ENCODE peak calls at places on chromosomes 3 and 15, in four cellular contexts. F, C, H and Z are unnamed samples.

GRCh38 chr15:74950078-74951000 is 6.2 kb downstream of the RPP25 start:
- DNase-seq in C (peak), H (peak), F (peak), Z (no peak)

GRCh38 chr3:177827517-177828249 is 630.4 kb upstream of the TBL1XR1 start:
- DNase-seq in F (peak), H (peak), C (no peak), Z (peak)

GRCh38 chr3:112847692-112848091 is 1.0 kb upstream of the CD200R1L start:
- DNase-seq in C (peak), H (no peak), F (no peak), Z (no peak)

GRCh38 chr3:45558431-45558830 is 36.1 kb upstream of the LIMD1 start:
- DNase-seq in H (no peak), F (no peak), C (no peak), Z (no peak)

GRCh38 chr3:161042023-161042501 is 63.1 kb downstream of the B3GALNT1 start:
- DNase-seq in C (peak), F (no peak), H (no peak), Z (peak)

GRCh38 chr3:30908466-30909037 is 14.1 kb upstream of the GADL1 start:
- DNase-seq in H (no peak), C (no peak), F (no peak), Z (no peak)

GRCh38 chr3:131608741-131609140 is 106.0 kb upstream of the MRPL3 start:
- DNase-seq in H (no peak), C (no peak), F (no peak), Z (no peak)

GRCh38 chr15:57375827-57376694 is at the start of gene CGNL1:
- DNase-seq in H (no peak), F (no peak), C (no peak), Z (no peak)

GRCh38 chr3:17639765-17640164 is 102.7 kb downstream of the TBC1D5 start:
- DNase-seq in H (peak), F (peak), C (no peak), Z (no peak)

GRCh38 chr15:67746022-67746421 is 79.3 kb upstream of the SKOR1 start:
- DNase-seq in F (no peak), C (no peak), H (peak), Z (no peak)

GRCh38 chr3:111618945-111619344 is 23.8 kb upstream of the ZBED2 start:
- DNase-seq in H (no peak), F (no peak), C (no peak), Z (no peak)

GRCh38 chr15:51924146-51925068 is 47.2 kb downstream of the LEO1 start:
- DNase-seq in C (no peak), F (no peak), H (no peak), Z (no peak)

GRCh38 chr3:94787734-94788133 is 724.9 kb downstream of the NSUN3 start:
- DNase-seq in F (no peak), C (no peak), H (no peak), Z (no peak)

GRCh38 chr15:95307115-95307514 is 1023.4 kb upstream of the NR2F2 start:
- DNase-seq in C (no peak), F (no peak), H (no peak), Z (no peak)

GRCh38 chr15:90046846-90047481 is 45.8 kb downstream of the ZNF710 start:
- DNase-seq in C (peak), H (peak), F (no peak), Z (no peak)

GRCh38 chr3:172511783-172512357 is 11.4 kb downstream of the TNFSF10 start:
- DNase-seq in F (no peak), C (peak), H (no peak), Z (no peak)

GRCh38 chr3:150146891-150147761 is 176.4 kb upstream of the PFN2 start:
- DNase-seq in F (peak), H (peak), C (peak), Z (peak)

GRCh38 chr15:33310481-33311311 is at the start of gene RYR3:
- DNase-seq in H (peak), F (no peak), C (no peak), Z (no peak)

GRCh38 chr3:105686324-105686897 is 182.4 kb downstream of the CBLB start:
- DNase-seq in F (peak), H (peak), C (peak), Z (peak)

GRCh38 chr3:149879872-149880271 is 66.9 kb downstream of the RNF13 start:
- DNase-seq in F (peak), C (peak), H (peak), Z (peak)

GRCh38 chr3:195892355-195893120 is 15.8 kb downstream of the TNK2 start:
- DNase-seq in F (no peak), C (no peak), H (no peak), Z (no peak)

GRCh38 chr3:42823351-42823750 is 14.1 kb downstream of the ACKR2 start:
- DNase-seq in F (no peak), H (peak), C (no peak), Z (no peak)

GRCh38 chr15:68553994-68554715 is 24.6 kb upstream of the CORO2B start:
- DNase-seq in F (peak), C (peak), H (peak), Z (no peak)

GRCh38 chr15:98826658-98827057 is 178.3 kb downstream of the IGF1R start:
- DNase-seq in C (no peak), H (no peak), F (no peak), Z (no peak)

GRCh38 chr3:141393151-141394076 is 25.1 kb downstream of the ZBTB38 start:
- DNase-seq in C (no peak), H (no peak), F (no peak), Z (no peak)

GRCh38 chr15:27017168-27017809 is 46.3 kb downstream of the GABRG3 start:
- DNase-seq in F (peak), C (peak), H (peak), Z (peak)

GRCh38 chr3:64000446-64001055 is 22.7 kb downstream of the PSMD6 start:
- DNase-seq in F (no peak), C (no peak), H (no peak), Z (no peak)

GRCh38 chr3:190581041-190581501 is 67.2 kb downstream of the IL1RAP start:
- DNase-seq in F (no peak), H (no peak), C (no peak), Z (no peak)

GRCh38 chr15:25169318-25169717 is 214.5 kb downstream of the SNRPN start:
- DNase-seq in F (no peak), C (no peak), H (no peak), Z (no peak)

GRCh38 chr3:127167315-127168043 is 25.5 kb upstream of the PRR23E start:
- DNase-seq in C (no peak), F (no peak), H (no peak), Z (no peak)

GRCh38 chr15:43998607-43999006 is 171.8 kb downstream of the WDR76 start:
- DNase-seq in H (peak), C (no peak), F (peak), Z (peak)

GRCh38 chr3:56878046-56878445 is 76.3 kb upstream of the ARHGEF3 start:
- DNase-seq in C (no peak), F (no peak), H (no peak), Z (no peak)

GRCh38 chr15:101406014-101406413 is 83.5 kb downstream of the PCSK6 start:
- DNase-seq in C (no peak), F (no peak), H (no peak), Z (no peak)

GRCh38 chr15:101033801-101034200 is 114.6 kb downstream of the LRRK1 start:
- DNase-seq in H (peak), F (no peak), C (no peak), Z (no peak)

DNA sequence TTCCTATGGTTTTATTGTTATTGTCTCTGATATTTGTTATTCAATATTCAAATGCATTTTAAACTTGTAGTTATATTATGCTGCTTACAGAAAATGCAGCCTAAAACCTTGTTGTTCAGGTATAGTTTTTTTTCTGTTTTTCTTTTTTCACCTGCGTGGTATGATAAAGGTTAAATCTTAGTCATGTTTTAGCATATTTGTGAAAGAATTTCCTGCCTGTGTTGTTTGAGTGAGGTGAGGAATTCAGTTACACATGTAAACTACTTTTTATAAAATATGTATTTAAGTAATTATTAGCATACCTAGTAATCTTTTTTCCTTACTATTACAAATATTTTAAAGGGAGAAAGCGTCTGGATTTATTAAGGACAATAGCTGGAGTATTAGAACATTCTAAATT is 90.0 kb upstream of the NAALADL2 start:
- DNase-seq in F (no peak), H (peak), C (no peak), Z (no peak)
- H3K4me3 ChIP-seq in F (no peak), H (no peak), C (no peak), Z (no peak)

GRCh38 chr15:70195171-70195807 is 97.6 kb upstream of the TLE3 start:
- DNase-seq in C (no peak), F (no peak), H (peak), Z (no peak)

GRCh38 chr15:70197318-70197944 is 99.7 kb upstream of the TLE3 start:
- DNase-seq in H (peak), F (no peak), C (no peak), Z (no peak)

GRCh38 chr15:70195808-70196304 is 98.1 kb upstream of the TLE3 start:
- DNase-seq in H (peak), F (peak), C (no peak), Z (no peak)

GRCh38 chr15:70197945-70198361 is 100.2 kb upstream of the TLE3 start:
- DNase-seq in F (no peak), C (peak), H (no peak), Z (no peak)

DNA sequence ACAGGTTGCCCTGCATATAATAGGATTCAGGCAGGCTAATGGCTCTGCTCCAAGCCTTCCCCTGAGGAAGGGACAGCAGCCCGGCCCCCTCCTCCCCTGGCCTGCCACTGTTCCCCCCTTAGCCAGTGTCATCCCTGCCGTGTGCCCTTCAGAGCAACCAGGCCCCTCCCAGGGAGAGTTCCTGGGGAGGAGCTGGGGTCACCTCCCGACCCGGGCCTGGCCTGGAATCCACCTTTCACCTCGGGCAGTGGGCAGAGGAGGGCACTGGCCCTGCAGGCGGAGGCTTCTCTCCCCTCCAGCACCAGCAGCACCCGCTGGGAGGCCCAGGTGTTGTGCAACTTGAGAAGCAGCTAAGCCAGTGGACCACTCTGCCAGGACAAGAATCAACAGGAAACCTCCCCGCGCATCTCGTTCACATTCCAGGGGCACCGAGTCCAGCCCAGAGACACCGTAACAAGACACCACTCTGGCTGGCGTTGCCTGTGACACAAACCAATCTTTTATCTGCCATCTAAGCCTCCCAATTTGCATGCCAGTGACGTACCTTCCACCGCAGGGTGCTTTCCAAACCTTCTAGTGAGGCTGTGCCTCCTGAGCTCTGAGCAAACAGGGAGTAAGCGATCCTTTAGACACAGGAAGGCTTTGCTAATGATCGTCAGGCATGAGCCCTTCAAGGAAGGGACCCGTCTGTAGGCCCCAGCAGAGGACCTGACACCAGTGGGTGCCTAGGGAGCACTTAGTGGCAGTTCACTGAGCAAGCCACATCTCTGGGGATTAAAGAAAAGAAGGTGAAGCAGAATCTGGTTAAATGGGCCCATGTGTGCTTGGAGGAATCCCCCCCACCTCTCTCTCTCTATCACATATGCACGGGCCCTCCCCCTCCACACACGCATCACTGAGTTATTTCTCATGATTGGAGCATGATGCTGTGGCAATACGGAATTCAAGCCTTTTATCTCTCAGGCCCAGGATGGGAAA is 98.9 kb upstream of the TLE3 start:
- DNase-seq in C (peak), H (peak), F (peak), Z (no peak)
- H3K4me3 ChIP-seq in C (no peak), H (no peak), F (no peak), Z (no peak)

GRCh38 chr15:72229947-72230196 is 1.1 kb downstream of the PKM start:
- DNase-seq in C (no peak), F (no peak), H (no peak), Z (no peak)

GRCh38 chr15:72227720-72228119 is 3.3 kb downstream of the PKM start:
- DNase-seq in H (peak), F (no peak), C (peak), Z (no peak)

GRCh38 chr15:72229076-72229946 is 1.7 kb downstream of the PKM start:
- DNase-seq in C (peak), F (no peak), H (peak), Z (no peak)

GRCh38 chr15:72230197-72231065 is 559 bp downstream of the PKM start:
- DNase-seq in F (peak), H (peak), C (peak), Z (no peak)

DNA sequence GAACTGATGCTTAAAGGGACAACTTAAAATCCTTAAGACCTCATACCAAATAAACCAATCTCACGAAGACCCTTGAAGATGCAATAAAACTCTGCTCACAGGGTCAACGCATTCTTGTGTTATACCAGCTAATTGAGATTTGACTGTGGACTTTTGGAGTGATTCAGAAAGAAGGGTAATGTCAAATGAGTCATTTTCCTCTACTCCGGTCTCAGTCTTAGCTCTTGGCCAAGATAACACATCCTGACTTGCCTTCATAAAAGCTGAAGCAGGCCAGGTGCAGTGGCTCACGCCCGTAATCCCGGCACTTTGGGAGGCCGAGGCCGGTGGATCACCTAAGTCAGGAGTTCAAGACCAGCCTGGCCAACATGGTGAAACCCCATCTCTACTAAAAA is 3.8 kb downstream of the PKM start:
- DNase-seq in C (peak), F (no peak), H (peak), Z (peak)
- H3K4me3 ChIP-seq in C (peak), F (peak), H (no peak), Z (peak)

DNA sequence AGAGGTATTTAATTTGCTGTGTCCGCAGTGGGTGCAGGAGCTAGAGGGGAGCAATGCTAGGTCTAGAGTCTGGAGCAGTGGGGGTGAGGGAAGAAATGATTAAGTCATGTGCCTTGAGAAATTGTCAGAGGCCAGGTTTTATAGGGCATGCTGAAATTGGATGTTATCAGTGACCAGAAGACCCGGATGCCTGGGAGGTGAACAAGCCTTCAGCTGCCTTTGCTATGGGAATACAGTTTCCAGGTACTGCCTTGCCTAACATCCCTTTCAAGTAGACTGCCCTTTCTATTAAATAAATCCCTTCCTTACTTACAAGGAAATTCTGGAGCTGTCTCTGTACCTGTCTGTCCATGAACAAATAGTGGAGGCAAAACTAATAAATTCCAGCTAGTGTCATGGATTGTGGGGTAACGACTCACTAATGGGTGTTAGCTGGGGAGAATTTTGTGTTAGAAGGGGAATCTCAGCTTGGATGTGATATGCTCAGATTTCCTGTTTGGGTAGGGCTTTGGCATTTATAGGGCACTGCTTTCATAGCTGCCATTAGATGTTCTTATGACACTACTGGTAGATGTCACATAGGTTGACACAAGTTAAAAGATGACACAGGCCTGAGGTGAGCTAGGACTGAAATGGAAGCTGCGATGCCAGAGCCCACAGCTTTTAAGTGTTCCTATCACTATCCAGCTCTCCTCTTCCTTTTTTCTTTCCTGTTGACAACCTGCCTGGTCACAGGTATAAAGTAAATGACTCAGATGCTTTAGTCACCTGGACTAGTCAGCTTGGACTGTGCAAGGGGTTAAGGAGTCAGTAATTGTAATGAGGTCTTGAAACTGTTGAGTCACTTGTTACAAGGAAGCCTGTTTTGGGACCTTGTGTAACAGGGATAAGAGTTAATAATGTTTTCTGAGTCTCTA is 21.3 kb downstream of the CHD2 start:
- DNase-seq in F (no peak), H (peak), C (no peak), Z (peak)
- H3K4me3 ChIP-seq in F (no peak), H (no peak), C (no peak), Z (no peak)

GRCh38 chr3:10251006-10251405 is 2.7 kb downstream of the TATDN2 start:
- DNase-seq in H (no peak), C (no peak), F (no peak), Z (no peak)
- H3K4me3 ChIP-seq in H (no peak), C (peak), F (peak), Z (peak)